ENCODE peak calls at places on chromosomes 6 and 20, in ten cellular contexts. V, G, Y, D, Q, H, Z, E, K and T are unnamed samples.

GRCh38 chr20:17601957-17602356 is 32.1 kb downstream of the DSTN start:
- DNase-seq in V (no peak), G (no peak), Y (no peak), D (no peak), Q (no peak), H (no peak), Z (no peak), E (no peak), K (no peak), T (no peak)

GRCh38 chr6:139891471-139891870 is 517.0 kb upstream of the CITED2 start:
- DNase-seq in V (no peak), G (no peak), Y (peak; percentile 6), D (peak; percentile 18), Q (no peak), H (peak; percentile 71), Z (no peak), E (no peak), K (no peak), T (no peak)

GRCh38 chr6:20353134-20353533 is 48.5 kb upstream of the E2F3 start:
- DNase-seq in V (no peak), G (no peak), Y (no peak), D (no peak), Q (no peak), H (no peak), Z (no peak), E (no peak), K (no peak), T (no peak)

GRCh38 chr20:13839421-13840092 is 54.7 kb downstream of the NDUFAF5 start:
- DNase-seq in V (peak; percentile 87), G (no peak), Y (peak; percentile 20), D (peak; percentile 91), Q (no peak), H (peak; percentile 64), Z (no peak), E (peak; percentile 71), K (no peak), T (no peak)

GRCh38 chr20:58694241-58695083 is 1.9 kb downstream of the NPEPL1 start:
- DNase-seq in V (no peak), G (no peak), Y (no peak), D (no peak), Q (no peak), H (no peak), Z (no peak), E (no peak), K (no peak), T (no peak)

GRCh38 chr20:48772183-48772976 is 55.4 kb downstream of the PREX1 start:
- DNase-seq in V (no peak), G (no peak), Y (no peak), D (no peak), Q (no peak), H (no peak), Z (no peak), E (no peak), K (no peak), T (no peak)

GRCh38 chr20:11108102-11108842 is 434.5 kb upstream of the JAG1 start:
- DNase-seq in V (no peak), G (no peak), Y (peak; percentile 44), D (peak; percentile 36), Q (no peak), H (peak; percentile 22), Z (no peak), E (no peak), K (no peak), T (peak; percentile 77)

GRCh38 chr20:49705358-49705757 is 8.3 kb downstream of the B4GALT5 start:
- DNase-seq in V (no peak), G (no peak), Y (no peak), D (no peak), Q (no peak), H (no peak), Z (no peak), E (no peak), K (peak; percentile 34), T (no peak)

GRCh38 chr6:127026247-127026646 is 92.2 kb upstream of the RSPO3 start:
- DNase-seq in V (no peak), G (no peak), Y (no peak), D (peak; percentile 12), Q (no peak), H (no peak), Z (no peak), E (no peak), K (no peak), T (no peak)

GRCh38 chr6:35352735-35353134 is 10.4 kb downstream of the PPARD start:
- DNase-seq in V (no peak), G (no peak), Y (no peak), D (no peak), Q (no peak), H (no peak), Z (no peak), E (no peak), K (no peak), T (no peak)

GRCh38 chr6:111211411-111212030 is 124.2 kb downstream of the SLC16A10 start:
- DNase-seq in V (no peak), G (no peak), Y (no peak), D (no peak), Q (no peak), H (no peak), Z (no peak), E (no peak), K (no peak), T (no peak)

GRCh38 chr20:62317167-62317655 is 14.4 kb downstream of the ADRM1 start:
- DNase-seq in V (no peak), G (no peak), Y (no peak), D (no peak), Q (no peak), H (no peak), Z (no peak), E (no peak), K (no peak), T (no peak)

GRCh38 chr6:161498359-161498758 is 224.5 kb upstream of the AGPAT4 start:
- DNase-seq in V (peak; percentile 72), G (no peak), Y (peak; percentile 83), D (peak; percentile 40), Q (no peak), H (peak; percentile 78), Z (no peak), E (peak; percentile 30), K (no peak), T (peak; percentile 87)

GRCh38 chr6:18506387-18507017 is 119.4 kb downstream of the RNF144B start:
- DNase-seq in V (no peak), G (no peak), Y (no peak), D (no peak), Q (no peak), H (peak; percentile 4), Z (no peak), E (no peak), K (no peak), T (no peak)